ENCODE peak calls at places on chromosome 19, in ten cellular contexts. N is A172; C is NCI-H2029 treated with DMSO at 0.1 percent for 48 hours; W is NCI-H1048; U is PC-3; S is DMS79; P is Daoy; D is NCI-H1105; T is stimulated activated CD4-positive, alpha-beta T cell treated with anti-CD3 and anti-CD28 coated beads, Interleukin-12 subunit alpha, Interleukin-12 subunit beta, amount 100 ng/mL, for 4 hours; Q is GM10248. E is an unnamed sample.

GRCh38 chr19:5083547-5083965 is 114.6 kb downstream of the KDM4B start:
- DNase-seq in N (no peak), C (no peak), W (no peak), U (no peak), S (no peak), P (no peak), D (no peak), T (no peak), Q (no peak), E (no peak)

GRCh38 chr19:45976180-45976579 is 2.5 kb upstream of the NOVA2 start:
- DNase-seq in N (no peak), C (no peak), W (no peak), U (no peak), S (no peak), P (no peak), D (no peak), T (no peak), Q (no peak), E (no peak)

GRCh38 chr19:14138576-14139265 is 2.3 kb upstream of the ASF1B start:
- DNase-seq in N (no peak), C (no peak), W (no peak), U (no peak), S (peak), P (peak), D (no peak), T (no peak), Q (no peak), E (no peak)

GRCh38 chr19:18439910-18440237 is 1.9 kb upstream of the ISYNA1 start:
- DNase-seq in N (no peak), C (no peak), W (no peak), U (no peak), S (no peak), P (no peak), D (no peak), T (no peak), Q (no peak), E (no peak)

GRCh38 chr19:19399733-19400438 is 5.6 kb upstream of the GATAD2A start:
- DNase-seq in N (no peak), C (no peak), W (no peak), U (no peak), S (no peak), P (peak), D (no peak), T (no peak), Q (no peak), E (no peak)

GRCh38 chr19:28446511-28446910 is 766.4 kb downstream of the UQCRFS1 start:
- DNase-seq in N (no peak), C (no peak), W (no peak), U (no peak), S (no peak), P (no peak), D (no peak), T (no peak), Q (no peak), E (peak)

GRCh38 chr19:11563530-11563929 is 4.5 kb upstream of the ELOF1 start:
- DNase-seq in N (no peak), C (no peak), W (no peak), U (no peak), S (no peak), P (no peak), D (no peak), T (no peak), Q (no peak), E (no peak)

GRCh38 chr19:49590971-49591730 is at the start of gene PRR12:
- DNase-seq in N (peak), C (peak), W (peak), U (peak), S (peak), P (peak), D (peak), T (peak), Q (peak), E (peak)

GRCh38 chr19:10390652-10391286 is 10.4 kb upstream of the TYK2 start:
- DNase-seq in N (peak), C (peak), W (peak), U (peak), S (no peak), P (peak), D (peak), T (peak), Q (peak), E (peak)

GRCh38 chr19:41784337-41785239 is 11.8 kb upstream of the CEACAM3 start:
- DNase-seq in N (no peak), C (peak), W (no peak), U (no peak), S (no peak), P (no peak), D (no peak), T (no peak), Q (no peak), E (no peak)

GRCh38 chr19:920051-920857 is 3.1 kb downstream of the KISS1R start:
- DNase-seq in N (no peak), C (no peak), W (no peak), U (peak), S (peak), P (peak), D (peak), T (peak), Q (peak), E (no peak)

GRCh38 chr19:29708553-29709439 is 6.3 kb downstream of the C19orf12 start:
- DNase-seq in N (no peak), C (no peak), W (no peak), U (no peak), S (no peak), P (no peak), D (no peak), T (no peak), Q (no peak), E (no peak)

GRCh38 chr19:12272386-12272785 is 22.3 kb downstream of the ZNF44 start:
- DNase-seq in N (no peak), C (no peak), W (no peak), U (no peak), S (no peak), P (no peak), D (no peak), T (no peak), Q (no peak), E (no peak)

GRCh38 chr19:3005345-3005744 is 23.7 kb downstream of the TLE2 start:
- DNase-seq in N (no peak), C (no peak), W (no peak), U (no peak), S (no peak), P (no peak), D (no peak), T (no peak), Q (no peak), E (no peak)

GRCh38 chr19:39067104-39067503 is 17.1 kb upstream of the ACP7 start:
- DNase-seq in N (no peak), C (no peak), W (no peak), U (no peak), S (no peak), P (no peak), D (no peak), T (no peak), Q (no peak), E (no peak)

GRCh38 chr19:2960120-2960519 is 15.3 kb upstream of the ZNF77 start:
- DNase-seq in N (no peak), C (no peak), W (no peak), U (no peak), S (no peak), P (no peak), D (no peak), T (no peak), Q (no peak), E (no peak)

GRCh38 chr19:6023085-6023682 is 45.2 kb upstream of the RANBP3 start:
- DNase-seq in N (peak), C (no peak), W (no peak), U (peak), S (no peak), P (peak), D (no peak), T (no peak), Q (no peak), E (no peak)

GRCh38 chr19:21439372-21439771 is 42.4 kb downstream of the ZNF493 start:
- DNase-seq in N (no peak), C (no peak), W (no peak), U (peak), S (no peak), P (no peak), D (no peak), T (no peak), Q (no peak), E (no peak)

GRCh38 chr19:1845642-1846041 is 2.6 kb downstream of the REXO1 start:
- DNase-seq in N (no peak), C (no peak), W (no peak), U (no peak), S (no peak), P (no peak), D (no peak), T (no peak), Q (no peak), E (no peak)

GRCh38 chr19:48754950-48755645 is at the start of gene FGF21:
- DNase-seq in N (no peak), C (peak), W (no peak), U (no peak), S (no peak), P (no peak), D (no peak), T (no peak), Q (no peak), E (peak)

E was measured in H9.